ENCODE peak calls at places on chromosomes 1 and 21, in seven cellular contexts. M is CD4-positive, alpha-beta T cell; W is choroid plexus epithelial cell; Y is neural progenitor cell; G is stomach; F is fibroblast of mammary gland; A is type B pancreatic cell. I is an unnamed sample.

GRCh38 chr1:192516776-192517297 is 58.7 kb upstream of the RGS1 start:
- DNase-seq in M (peak; percentile 68), W (no peak), Y (peak; percentile 13), G (no peak), F (no peak), A (no peak), I (no peak)

GRCh38 chr21:45644041-45644906 is 749 bp downstream of the PCBP3 start:
- DNase-seq in M (peak; percentile 18), W (no peak), Y (peak; percentile 60), G (no peak), F (no peak), A (no peak), I (peak; percentile 41)

GRCh38 chr1:102879439-102879993 is 228.8 kb downstream of the COL11A1 start:
- DNase-seq in M (no peak), W (peak; percentile 86), Y (no peak), G (no peak), F (peak; percentile 80), A (no peak), I (no peak)

GRCh38 chr1:213014642-213015041 is 1.0 kb downstream of the ANGEL2 start:
- DNase-seq in M (no peak), W (peak; percentile 43), Y (peak; percentile 29), G (no peak), F (peak; percentile 28), A (no peak), I (no peak)

GRCh38 chr21:23578027-23578426 is 2029.3 kb downstream of the MRPL39 start:
- DNase-seq in M (no peak), W (no peak), Y (no peak), G (no peak), F (no peak), A (no peak), I (no peak)

GRCh38 chr1:227170361-227171166 is 147.7 kb downstream of the CDC42BPA start:
- DNase-seq in M (no peak), W (peak; percentile 10), Y (no peak), G (no peak), F (peak; percentile 80), A (no peak), I (no peak)

GRCh38 chr21:44579833-44580144 is 615 bp downstream of the KRTAP10-5 start:
- DNase-seq in M (no peak), W (no peak), Y (no peak), G (no peak), F (no peak), A (no peak), I (no peak)

GRCh38 chr21:38208118-38208517 is 48.7 kb upstream of the KCNJ15 start:
- DNase-seq in M (no peak), W (no peak), Y (no peak), G (no peak), F (no peak), A (no peak), I (no peak)

GRCh38 chr1:58883037-58883887 is 99.4 kb upstream of the JUN start:
- DNase-seq in M (no peak), W (peak; percentile 99), Y (no peak), G (peak; percentile 85), F (peak; percentile 99), A (no peak), I (no peak)

GRCh38 chr1:33712176-33712575 is 151.7 kb upstream of the HMGB4 start:
- DNase-seq in M (no peak), W (no peak), Y (no peak), G (no peak), F (no peak), A (peak; percentile 56), I (no peak)

GRCh38 chr1:233256191-233256590 is 39.3 kb downstream of the PCNX2 start:
- DNase-seq in M (no peak), W (no peak), Y (no peak), G (no peak), F (no peak), A (no peak), I (no peak)

GRCh38 chr1:177948336-177948972 is 21.4 kb downstream of the SEC16B start:
- DNase-seq in M (no peak), W (peak; percentile 83), Y (peak; percentile 75), G (peak; percentile 66), F (peak; percentile 73), A (no peak), I (peak; percentile 63)

GRCh38 chr1:212555426-212555825 is 53.1 kb upstream of the ATF3 start:
- DNase-seq in M (no peak), W (no peak), Y (no peak), G (no peak), F (no peak), A (no peak), I (no peak)

GRCh38 chr1:223258751-223259177 is 105.2 kb downstream of the SUSD4 start:
- DNase-seq in M (no peak), W (peak; percentile 50), Y (no peak), G (peak; percentile 39), F (peak; percentile 60), A (no peak), I (no peak)

GRCh38 chr1:95116666-95117206 is 419 bp upstream of the TLCD4 start:
- DNase-seq in M (peak; percentile 41), W (peak; percentile 39), Y (peak; percentile 89), G (peak; percentile 71), F (peak; percentile 19), A (peak; percentile 70), I (peak; percentile 70)

GRCh38 chr1:202600432-202601041 is 109.7 kb downstream of the SYT2 start:
- DNase-seq in M (no peak), W (no peak), Y (no peak), G (no peak), F (no peak), A (no peak), I (no peak)
- TF ChIP-seq CTCF in M (no peak), W (no peak), Y (no peak), G (no peak), F (no peak), A (peak; percentile 4), I (no peak)

GRCh38 chr1:204751883-204752687 is 66.5 kb upstream of the LRRN2 start:
- DNase-seq in M (no peak), W (no peak), Y (peak; percentile 57), G (no peak), F (no peak), A (no peak), I (peak; percentile 32)
- TF ChIP-seq CTCF in M (no peak), W (no peak), Y (peak; percentile 17), G (no peak), F (no peak), A (no peak), I (no peak)

DNA sequence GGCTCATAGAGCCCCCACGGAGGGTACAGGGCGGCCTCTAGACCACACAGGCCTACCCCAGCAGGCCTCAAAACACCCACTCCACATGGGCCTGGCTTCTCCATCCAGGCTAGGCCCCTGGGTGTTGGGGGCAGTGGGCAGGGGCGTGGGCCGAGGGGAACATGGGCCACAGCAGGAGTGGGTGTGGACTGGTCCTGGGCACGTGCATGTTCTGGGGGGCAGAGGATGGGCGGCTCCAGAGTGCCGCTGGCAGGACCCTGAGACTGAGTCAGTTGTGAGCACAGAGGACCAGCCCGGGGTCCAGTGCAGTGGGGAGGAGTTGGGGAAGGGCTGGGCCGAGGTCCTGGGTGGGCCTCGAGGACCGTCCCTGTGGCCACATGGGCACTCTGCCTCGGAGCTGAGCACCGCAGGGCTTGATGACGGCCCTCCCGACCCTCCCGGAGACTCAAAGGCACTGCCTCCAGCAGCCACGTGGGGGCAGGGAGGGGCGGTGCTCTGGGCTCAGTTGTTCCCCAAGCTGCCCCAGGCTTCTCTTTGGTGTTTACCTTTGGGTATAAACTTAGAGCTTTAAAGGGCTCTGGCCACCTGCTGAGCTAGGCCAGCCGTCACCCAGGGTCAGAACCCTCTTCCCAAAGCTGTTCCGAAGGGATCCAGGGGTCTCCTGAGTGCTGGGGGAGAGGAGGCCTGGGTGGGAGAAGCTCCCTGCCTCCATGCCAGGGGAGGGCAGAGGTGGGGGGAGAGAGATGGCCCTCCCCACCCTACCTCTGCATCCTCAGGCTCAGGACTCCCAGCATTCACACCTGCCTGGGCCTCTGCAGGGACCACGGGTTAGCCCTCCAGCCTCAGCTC is 79.9 kb downstream of the MORN1 start:
- DNase-seq in M (peak; percentile 58), W (peak; percentile 67), Y (peak; percentile 86), G (peak; percentile 70), F (peak; percentile 55), A (no peak), I (peak; percentile 71)
- TF ChIP-seq CTCF in M (peak; percentile 33), W (peak; percentile 58), Y (peak; percentile 56), G (peak; percentile 41), F (peak; percentile 36), A (peak; percentile 71), I (peak; percentile 53)

GRCh38 chr1:22143586-22144033 is 713 bp upstream of the WNT4 start:
- DNase-seq in M (no peak), W (no peak), Y (peak; percentile 51), G (peak; percentile 28), F (no peak), A (no peak), I (no peak)
- TF ChIP-seq CTCF in M (no peak), W (no peak), Y (no peak), G (no peak), F (no peak), A (no peak), I (no peak)

I was measured in nephron progenitor cell.